ENCODE peak calls at places on chromosomes 3 and 15, in seven cellular contexts. W is mucosa of descending colon, H is A549, F is GM20000, K is testis, U is foreskin keratinocyte, N is astrocyte of the spinal cord. I is an unnamed sample.

GRCh38 chr3:141477224-141477623 is 9.6 kb upstream of the RASA2 start:
- DNase-seq in W (no peak), H (peak; percentile 75), F (no peak), K (no peak), U (peak; percentile 84), N (peak; percentile 87), I (peak; percentile 24)

GRCh38 chr3:150744041-150745026 is 18.6 kb downstream of the SIAH2 start:
- DNase-seq in W (no peak), H (no peak), F (no peak), K (no peak), U (no peak), N (no peak), I (no peak)

GRCh38 chr3:45992820-45993219 is 2.8 kb downstream of the FYCO1 start:
- DNase-seq in W (no peak), H (no peak), F (no peak), K (no peak), U (no peak), N (peak; percentile 92), I (no peak)

GRCh38 chr3:16388850-16389411 is 123.9 kb downstream of the OXNAD1 start:
- DNase-seq in W (no peak), H (no peak), F (no peak), K (no peak), U (no peak), N (peak; percentile 23), I (no peak)

GRCh38 chr15:48548376-48548775 is 97.1 kb downstream of the FBN1 start:
- DNase-seq in W (no peak), H (no peak), F (no peak), K (no peak), U (no peak), N (no peak), I (no peak)

GRCh38 chr15:60370804-60371700 is 26.7 kb downstream of the ANXA2 start:
- DNase-seq in W (peak; percentile 76), H (peak; percentile 98), F (no peak), K (peak; percentile 61), U (peak; percentile 79), N (peak; percentile 99), I (peak; percentile 45)

GRCh38 chr3:50237754-50238548 is 1.9 kb downstream of the GNAI2 start:
- DNase-seq in W (peak; percentile 77), H (no peak), F (peak; percentile 88), K (peak; percentile 91), U (peak; percentile 44), N (peak; percentile 81), I (peak; percentile 96)

GRCh38 chr3:99128740-99129505 is 227.4 kb upstream of the DCBLD2 start:
- DNase-seq in W (no peak), H (peak; percentile 23), F (no peak), K (no peak), U (peak; percentile 94), N (peak; percentile 96), I (no peak)

GRCh38 chr3:118332699-118333098 is 701.9 kb downstream of the IGSF11 start:
- DNase-seq in W (no peak), H (no peak), F (no peak), K (no peak), U (no peak), N (no peak), I (no peak)

GRCh38 chr3:104510091-104510860 is 856.4 kb upstream of the ALCAM start:
- DNase-seq in W (no peak), H (no peak), F (no peak), K (no peak), U (no peak), N (no peak), I (no peak)

GRCh38 chr15:57878573-57878972 is 172.1 kb downstream of the POLR2M start:
- DNase-seq in W (no peak), H (no peak), F (no peak), K (no peak), U (no peak), N (no peak), I (no peak)

GRCh38 chr3:14278799-14279705 is 100.4 kb downstream of the LSM3 start:
- DNase-seq in W (no peak), H (no peak), F (no peak), K (no peak), U (no peak), N (no peak), I (no peak)

GRCh38 chr15:92653366-92653765 is 2.2 kb downstream of the FAM174B start:
- DNase-seq in W (no peak), H (no peak), F (no peak), K (no peak), U (no peak), N (no peak), I (no peak)

GRCh38 chr3:40309925-40310635 is 573 bp downstream of the EIF1B start:
- DNase-seq in W (peak; percentile 55), H (peak; percentile 5), F (no peak), K (peak; percentile 61), U (no peak), N (peak; percentile 50), I (no peak)

GRCh38 chr3:58414538-58415197 is 19.0 kb downstream of the PDHB start:
- DNase-seq in W (peak; percentile 80), H (peak; percentile 51), F (peak; percentile 54), K (peak; percentile 70), U (no peak), N (peak; percentile 67), I (peak; percentile 67)

GRCh38 chr3:52205727-52206372 is 7.9 kb downstream of the ALAS1 start:
- DNase-seq in W (no peak), H (no peak), F (no peak), K (no peak), U (no peak), N (peak; percentile 39), I (no peak)

GRCh38 chr3:78565712-78566111 is 1202.1 kb downstream of the ROBO1 start:
- DNase-seq in W (no peak), H (no peak), F (no peak), K (no peak), U (no peak), N (no peak), I (no peak)

GRCh38 chr3:185852562-185853135 is 27.8 kb upstream of the IGF2BP2 start:
- DNase-seq in W (no peak), H (no peak), F (no peak), K (no peak), U (no peak), N (peak; percentile 45), I (no peak)

GRCh38 chr3:198079771-198080520 is 119.9 kb downstream of the LMLN start:
- DNase-seq in W (peak; percentile 3), H (peak; percentile 18), F (peak; percentile 14), K (no peak), U (peak; percentile 47), N (no peak), I (peak; percentile 64)

GRCh38 chr15:37140531-37141053 is 40.2 kb upstream of the MEIS2 start:
- DNase-seq in W (no peak), H (no peak), F (no peak), K (no peak), U (no peak), N (no peak), I (no peak)

GRCh38 chr3:73729969-73730440 is 105.3 kb upstream of the PDZRN3 start:
- DNase-seq in W (peak; percentile 32), H (no peak), F (no peak), K (no peak), U (no peak), N (no peak), I (no peak)

GRCh38 chr15:63599401-63600000 is 2.3 kb downstream of the FBXL22 start:
- DNase-seq in W (peak; percentile 74), H (peak; percentile 72), F (peak; percentile 46), K (peak; percentile 71), U (no peak), N (peak; percentile 32), I (peak; percentile 66)
- TF ChIP-seq CTCF in W (peak; percentile 65), H (peak; percentile 71), F (peak; percentile 47), K (peak; percentile 49), U (peak; percentile 70), N (peak; percentile 62), I (peak; percentile 17)

DNA sequence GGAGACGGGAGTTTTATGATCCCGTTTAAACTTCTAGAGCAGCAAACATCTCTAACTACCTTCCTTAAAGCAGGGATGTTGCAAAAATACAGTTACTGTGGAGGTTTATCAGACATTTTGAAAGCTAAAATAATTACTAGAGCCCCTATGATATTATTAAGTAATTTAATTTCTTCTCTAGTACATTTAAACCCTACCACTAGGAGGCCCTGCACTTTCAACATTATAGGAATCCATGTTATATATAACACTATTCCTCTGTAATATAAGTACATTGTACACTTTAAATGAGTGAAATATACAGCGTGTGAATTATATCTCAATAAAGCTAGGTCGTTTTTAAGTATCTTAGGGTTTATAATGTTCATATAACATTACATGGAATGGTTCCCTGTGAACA is 11.5 kb downstream of the SETMAR start:
- DNase-seq in W (no peak), H (peak; percentile 5), F (no peak), K (no peak), U (no peak), N (no peak), I (no peak)
- TF ChIP-seq CTCF in W (no peak), H (peak; percentile 20), F (no peak), K (peak; percentile 43), U (peak; percentile 57), N (peak; percentile 36), I (peak; percentile 46)

DNA sequence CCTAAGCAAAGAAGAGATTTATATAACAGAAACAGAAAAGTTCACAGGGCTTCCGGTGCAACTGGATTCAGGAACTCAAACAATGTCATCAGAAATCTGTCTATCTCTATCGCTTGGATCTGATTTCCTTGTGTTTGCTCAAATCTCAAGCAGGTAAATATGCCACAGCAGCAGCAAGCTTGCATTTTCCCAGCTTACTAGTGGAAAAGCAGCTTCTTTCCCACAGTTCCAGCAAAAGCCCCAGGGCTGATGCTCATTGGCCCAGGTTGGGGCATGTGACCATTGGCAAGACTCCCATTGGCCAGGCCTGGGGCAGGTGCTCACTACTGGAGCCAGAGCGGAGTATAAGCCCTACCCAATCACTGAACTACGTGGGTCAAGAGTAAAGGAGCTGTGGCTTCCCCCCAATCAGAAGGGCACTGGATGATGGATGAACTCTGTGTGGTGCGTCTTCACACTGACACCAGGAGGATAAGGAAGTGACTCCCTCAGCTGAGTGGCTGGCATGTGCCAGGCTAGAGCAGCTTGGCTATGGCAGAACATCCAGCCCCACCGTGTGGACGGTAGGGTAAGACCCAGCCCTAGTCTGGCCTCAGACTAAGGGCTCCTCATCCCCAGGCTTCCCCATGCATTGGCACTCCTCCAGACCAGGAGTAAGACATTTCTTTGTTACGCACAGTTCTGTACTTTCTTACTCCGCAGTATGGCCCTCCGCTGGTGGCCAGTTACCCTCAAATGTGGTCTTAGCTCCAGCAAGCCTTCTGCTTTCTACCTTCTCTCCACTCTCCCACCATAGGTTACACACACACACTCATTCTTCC is 13.1 kb upstream of the VIPR1 start:
- DNase-seq in W (no peak), H (no peak), F (no peak), K (peak; percentile 53), U (no peak), N (no peak), I (no peak)
- TF ChIP-seq CTCF in W (no peak), H (no peak), F (no peak), K (no peak), U (no peak), N (no peak), I (no peak)

GRCh38 chr3:12545473-12545791 is at the start of gene MKRN2OS:
- DNase-seq in W (peak; percentile 86), H (no peak), F (no peak), K (no peak), U (peak; percentile 83), N (no peak), I (no peak)

GRCh38 chr3:12544652-12545472 is 437 bp downstream of the MKRN2OS start:
- DNase-seq in W (peak; percentile 11), H (no peak), F (no peak), K (no peak), U (no peak), N (no peak), I (no peak)

GRCh38 chr3:12536423-12536822 is 8.9 kb downstream of the MKRN2OS start:
- DNase-seq in W (no peak), H (no peak), F (no peak), K (no peak), U (no peak), N (peak; percentile 24), I (no peak)

GRCh38 chr3:12541625-12542024 is 3.7 kb downstream of the MKRN2OS start:
- DNase-seq in W (no peak), H (no peak), F (no peak), K (peak; percentile 44), U (no peak), N (no peak), I (no peak)
- TF ChIP-seq CTCF in W (no peak), H (no peak), F (no peak), K (no peak), U (peak; percentile 48), N (peak; percentile 35), I (no peak)

I was measured in activated CD8-positive, alpha-beta T cell treated with anti-CD3 and anti-CD28 coated beads for 36 hours.